ENCODE peak calls at places on chromosomes 2 and 18, in five cellular contexts. One of them, this sample, is unnamed.

GRCh38 chr2:3840611-3841010 is 137.2 kb downstream of the DCDC2C start:
- DNase-seq in activated CD8-positive, alpha-beta memory T cell treated with anti-CD3 and anti-CD28 coated beads, Interleukin-2, amount 50 U/mL, for 4 hours: no peak
- DNase-seq in H9: no peak
- DNase-seq in astrocyte of the cerebellum: no peak
- DNase-seq in sciatic nerve: no peak
- DNase-seq in this sample: no peak

GRCh38 chr2:163708265-163708664 is 27.5 kb downstream of the FIGN start:
- DNase-seq in activated CD8-positive, alpha-beta memory T cell treated with anti-CD3 and anti-CD28 coated beads, Interleukin-2, amount 50 U/mL, for 4 hours: no peak
- DNase-seq in H9: no peak
- DNase-seq in astrocyte of the cerebellum: no peak
- DNase-seq in sciatic nerve: no peak
- DNase-seq in this sample: no peak

GRCh38 chr2:202494856-202495604 is 118.9 kb downstream of the BMPR2 start:
- DNase-seq in sciatic nerve: no peak
- DNase-seq in astrocyte of the cerebellum: no peak
- DNase-seq in activated CD8-positive, alpha-beta memory T cell treated with anti-CD3 and anti-CD28 coated beads, Interleukin-2, amount 50 U/mL, for 4 hours: no peak
- DNase-seq in H9: peak
- DNase-seq in this sample: no peak

GRCh38 chr2:161650116-161651015 is 26.1 kb downstream of the SLC4A10 start:
- DNase-seq in sciatic nerve: peak
- DNase-seq in H9: peak
- DNase-seq in astrocyte of the cerebellum: no peak
- DNase-seq in activated CD8-positive, alpha-beta memory T cell treated with anti-CD3 and anti-CD28 coated beads, Interleukin-2, amount 50 U/mL, for 4 hours: no peak
- DNase-seq in this sample: no peak

GRCh38 chr2:2892378-2892777 is 485.2 kb downstream of the EIPR1 start:
- DNase-seq in sciatic nerve: no peak
- DNase-seq in H9: peak
- DNase-seq in activated CD8-positive, alpha-beta memory T cell treated with anti-CD3 and anti-CD28 coated beads, Interleukin-2, amount 50 U/mL, for 4 hours: no peak
- DNase-seq in astrocyte of the cerebellum: no peak
- DNase-seq in this sample: no peak

GRCh38 chr2:101843048-101843447 is 145.5 kb downstream of the MAP4K4 start:
- DNase-seq in sciatic nerve: no peak
- DNase-seq in astrocyte of the cerebellum: no peak
- DNase-seq in H9: no peak
- DNase-seq in activated CD8-positive, alpha-beta memory T cell treated with anti-CD3 and anti-CD28 coated beads, Interleukin-2, amount 50 U/mL, for 4 hours: no peak
- DNase-seq in this sample: no peak

GRCh38 chr18:49250819-49251388 is 209.5 kb downstream of the DYM start:
- DNase-seq in H9: no peak
- DNase-seq in astrocyte of the cerebellum: peak
- DNase-seq in sciatic nerve: no peak
- DNase-seq in activated CD8-positive, alpha-beta memory T cell treated with anti-CD3 and anti-CD28 coated beads, Interleukin-2, amount 50 U/mL, for 4 hours: no peak
- DNase-seq in this sample: no peak

GRCh38 chr2:71700880-71701397 is 247.6 kb downstream of the DYSF start:
- DNase-seq in astrocyte of the cerebellum: no peak
- DNase-seq in activated CD8-positive, alpha-beta memory T cell treated with anti-CD3 and anti-CD28 coated beads, Interleukin-2, amount 50 U/mL, for 4 hours: no peak
- DNase-seq in sciatic nerve: peak
- DNase-seq in H9: no peak
- DNase-seq in this sample: no peak

GRCh38 chr2:217731805-217732204 is 271.0 kb downstream of the TNS1 start:
- DNase-seq in H9: no peak
- DNase-seq in sciatic nerve: no peak
- DNase-seq in activated CD8-positive, alpha-beta memory T cell treated with anti-CD3 and anti-CD28 coated beads, Interleukin-2, amount 50 U/mL, for 4 hours: no peak
- DNase-seq in astrocyte of the cerebellum: no peak
- DNase-seq in this sample: no peak

GRCh38 chr18:22088029-22088428 is 81.4 kb upstream of the GATA6 start:
- DNase-seq in astrocyte of the cerebellum: no peak
- DNase-seq in activated CD8-positive, alpha-beta memory T cell treated with anti-CD3 and anti-CD28 coated beads, Interleukin-2, amount 50 U/mL, for 4 hours: no peak
- DNase-seq in H9: no peak
- DNase-seq in sciatic nerve: no peak
- DNase-seq in this sample: no peak

GRCh38 chr2:218447072-218447471 is 28.1 kb downstream of the VIL1 start:
- DNase-seq in H9: no peak
- DNase-seq in activated CD8-positive, alpha-beta memory T cell treated with anti-CD3 and anti-CD28 coated beads, Interleukin-2, amount 50 U/mL, for 4 hours: no peak
- DNase-seq in sciatic nerve: no peak
- DNase-seq in astrocyte of the cerebellum: no peak
- DNase-seq in this sample: no peak

GRCh38 chr2:36572054-36572751 is 25.8 kb downstream of the FEZ2 start:
- DNase-seq in sciatic nerve: no peak
- DNase-seq in activated CD8-positive, alpha-beta memory T cell treated with anti-CD3 and anti-CD28 coated beads, Interleukin-2, amount 50 U/mL, for 4 hours: no peak
- DNase-seq in H9: no peak
- DNase-seq in astrocyte of the cerebellum: no peak
- DNase-seq in this sample: no peak

GRCh38 chr2:26298638-26299393 is 47.1 kb upstream of the SELENOI start:
- DNase-seq in activated CD8-positive, alpha-beta memory T cell treated with anti-CD3 and anti-CD28 coated beads, Interleukin-2, amount 50 U/mL, for 4 hours: peak
- DNase-seq in H9: peak
- DNase-seq in sciatic nerve: no peak
- DNase-seq in astrocyte of the cerebellum: peak
- DNase-seq in this sample: peak

GRCh38 chr2:67996772-67997527 is 65.9 kb downstream of the C1D start:
- DNase-seq in H9: no peak
- DNase-seq in activated CD8-positive, alpha-beta memory T cell treated with anti-CD3 and anti-CD28 coated beads, Interleukin-2, amount 50 U/mL, for 4 hours: no peak
- DNase-seq in sciatic nerve: no peak
- DNase-seq in astrocyte of the cerebellum: no peak
- DNase-seq in this sample: no peak

GRCh38 chr2:189142893-189143759 is 36.4 kb downstream of the COL5A2 start:
- DNase-seq in activated CD8-positive, alpha-beta memory T cell treated with anti-CD3 and anti-CD28 coated beads, Interleukin-2, amount 50 U/mL, for 4 hours: peak
- DNase-seq in H9: peak
- DNase-seq in sciatic nerve: no peak
- DNase-seq in astrocyte of the cerebellum: no peak
- DNase-seq in this sample: no peak

GRCh38 chr18:72086421-72086820 is 457.7 kb downstream of the CBLN2 start:
- DNase-seq in H9: no peak
- DNase-seq in astrocyte of the cerebellum: peak
- DNase-seq in sciatic nerve: no peak
- DNase-seq in activated CD8-positive, alpha-beta memory T cell treated with anti-CD3 and anti-CD28 coated beads, Interleukin-2, amount 50 U/mL, for 4 hours: no peak
- DNase-seq in this sample: no peak

GRCh38 chr2:13652531-13653313 is 936.0 kb downstream of the TRIB2 start:
- DNase-seq in astrocyte of the cerebellum: peak
- DNase-seq in sciatic nerve: no peak
- DNase-seq in activated CD8-positive, alpha-beta memory T cell treated with anti-CD3 and anti-CD28 coated beads, Interleukin-2, amount 50 U/mL, for 4 hours: no peak
- DNase-seq in H9: peak
- DNase-seq in this sample: no peak

GRCh38 chr2:56202722-56203121 is 18.9 kb downstream of the CCDC85A start:
- DNase-seq in H9: no peak
- DNase-seq in sciatic nerve: no peak
- DNase-seq in activated CD8-positive, alpha-beta memory T cell treated with anti-CD3 and anti-CD28 coated beads, Interleukin-2, amount 50 U/mL, for 4 hours: no peak
- DNase-seq in astrocyte of the cerebellum: no peak
- DNase-seq in this sample: no peak

GRCh38 chr2:170493698-170494097 is 221.4 kb upstream of the SP5 start:
- DNase-seq in astrocyte of the cerebellum: no peak
- DNase-seq in activated CD8-positive, alpha-beta memory T cell treated with anti-CD3 and anti-CD28 coated beads, Interleukin-2, amount 50 U/mL, for 4 hours: no peak
- DNase-seq in H9: no peak
- DNase-seq in sciatic nerve: no peak
- DNase-seq in this sample: no peak

GRCh38 chr18:74234326-74235171 is 57.2 kb downstream of the CYB5A start:
- DNase-seq in H9: no peak
- DNase-seq in sciatic nerve: no peak
- DNase-seq in activated CD8-positive, alpha-beta memory T cell treated with anti-CD3 and anti-CD28 coated beads, Interleukin-2, amount 50 U/mL, for 4 hours: no peak
- DNase-seq in astrocyte of the cerebellum: no peak
- DNase-seq in this sample: peak

GRCh38 chr2:43218550-43219382 is 7.6 kb downstream of the ZFP36L2 start:
- DNase-seq in activated CD8-positive, alpha-beta memory T cell treated with anti-CD3 and anti-CD28 coated beads, Interleukin-2, amount 50 U/mL, for 4 hours: peak
- DNase-seq in H9: peak
- DNase-seq in astrocyte of the cerebellum: no peak
- DNase-seq in sciatic nerve: peak
- DNase-seq in this sample: no peak

GRCh38 chr2:201377218-201377617 is 20.1 kb upstream of the FLACC1 start:
- DNase-seq in sciatic nerve: no peak
- DNase-seq in activated CD8-positive, alpha-beta memory T cell treated with anti-CD3 and anti-CD28 coated beads, Interleukin-2, amount 50 U/mL, for 4 hours: no peak
- DNase-seq in astrocyte of the cerebellum: no peak
- DNase-seq in H9: no peak
- DNase-seq in this sample: no peak

GRCh38 chr2:45616663-45617411 is 5.8 kb upstream of the SRBD1 start:
- DNase-seq in sciatic nerve: no peak
- DNase-seq in astrocyte of the cerebellum: peak
- DNase-seq in activated CD8-positive, alpha-beta memory T cell treated with anti-CD3 and anti-CD28 coated beads, Interleukin-2, amount 50 U/mL, for 4 hours: no peak
- DNase-seq in H9: no peak
- DNase-seq in this sample: no peak

GRCh38 chr2:240689975-240690374 is 1.7 kb upstream of the AQP12A start:
- DNase-seq in sciatic nerve: no peak
- DNase-seq in activated CD8-positive, alpha-beta memory T cell treated with anti-CD3 and anti-CD28 coated beads, Interleukin-2, amount 50 U/mL, for 4 hours: no peak
- DNase-seq in H9: peak
- DNase-seq in astrocyte of the cerebellum: no peak
- DNase-seq in this sample: no peak

GRCh38 chr2:190583507-190584337 is 49.2 kb upstream of the NEMP2 start:
- DNase-seq in H9: no peak
- DNase-seq in astrocyte of the cerebellum: no peak
- DNase-seq in sciatic nerve: no peak
- DNase-seq in activated CD8-positive, alpha-beta memory T cell treated with anti-CD3 and anti-CD28 coated beads, Interleukin-2, amount 50 U/mL, for 4 hours: no peak
- DNase-seq in this sample: no peak

GRCh38 chr2:114769110-114769509 is 326.7 kb downstream of the DPP10 start:
- DNase-seq in H9: no peak
- DNase-seq in astrocyte of the cerebellum: no peak
- DNase-seq in sciatic nerve: no peak
- DNase-seq in activated CD8-positive, alpha-beta memory T cell treated with anti-CD3 and anti-CD28 coated beads, Interleukin-2, amount 50 U/mL, for 4 hours: no peak
- DNase-seq in this sample: no peak